ENCODE peak calls at places on chromosome 2, in ten cellular contexts. H, U, O, I, Q, V, A, C, T and G are unnamed samples.

GRCh38 chr2:241842620-241843211 is 16.0 kb downstream of the PDCD1 start:
- DNase-seq in Q (no peak), C (no peak), U (no peak), V (no peak), A (no peak), H (peak), O (no peak), I (peak), T (peak), G (no peak)

GRCh38 chr2:65215946-65216345 is 11.7 kb upstream of the ACTR2 start:
- DNase-seq in V (no peak), A (no peak), Q (no peak), U (no peak), I (no peak), C (no peak), H (no peak), T (no peak), O (no peak), G (no peak)

GRCh38 chr2:173828189-173829157 is 136.7 kb downstream of the SP3 start:
- DNase-seq in Q (no peak), H (no peak), C (no peak), I (peak), T (no peak), O (no peak), U (no peak), V (no peak), A (no peak), G (no peak)

GRCh38 chr2:162929571-162929970 is 91.0 kb upstream of the KCNH7 start:
- DNase-seq in U (peak), O (no peak), H (no peak), V (peak), T (no peak), A (no peak), C (no peak), I (no peak), Q (no peak), G (no peak)

GRCh38 chr2:55180374-55180773 is 51.7 kb downstream of the CLHC1 start:
- DNase-seq in T (no peak), H (no peak), C (no peak), A (no peak), V (no peak), Q (no peak), I (no peak), O (no peak), U (no peak), G (no peak)

GRCh38 chr2:74552914-74553811 is 579 bp downstream of the LOXL3 start:
- DNase-seq in O (no peak), C (no peak), A (no peak), Q (no peak), T (no peak), V (no peak), U (peak), H (no peak), I (no peak), G (no peak)

GRCh38 chr2:181129654-181130053 is 149.2 kb downstream of the UBE2E3 start:
- DNase-seq in O (no peak), H (no peak), A (no peak), T (no peak), C (no peak), U (no peak), I (no peak), Q (no peak), V (no peak), G (no peak)

GRCh38 chr2:202950592-202950991 is 38.5 kb downstream of the CARF start:
- DNase-seq in T (no peak), A (no peak), C (no peak), Q (no peak), I (no peak), H (no peak), O (no peak), V (peak), U (peak), G (no peak)

GRCh38 chr2:74440378-74441110 is 1.2 kb downstream of the RTKN start:
- DNase-seq in I (peak), O (no peak), V (peak), U (peak), Q (no peak), A (peak), T (peak), C (no peak), H (peak), G (peak)

GRCh38 chr2:26639685-26640240 is 1.4 kb downstream of the CIB4 start:
- DNase-seq in H (no peak), V (no peak), T (no peak), C (no peak), Q (no peak), O (no peak), I (no peak), A (no peak), U (no peak), G (no peak)

GRCh38 chr2:108988796-108989713 is at the start of gene EDAR:
- DNase-seq in C (peak), O (peak), I (peak), V (peak), Q (no peak), H (no peak), T (peak), U (peak), A (peak), G (no peak)